ENCODE peak calls at places on chromosomes 4 and X, in seven cellular contexts. One of them, this sample, is unnamed. For H3K4me1, the result is how much of the 10 kb centered on the place peaks cover.

GRCh38 chr4:86961103-86961502 is 26.3 kb downstream of the AFF1 start:
- DNase-seq in ovary: no peak
- DNase-seq in sigmoid colon: no peak
- DNase-seq in suprapubic skin: no peak
- DNase-seq in stomach: no peak
- DNase-seq in A549: no peak
- DNase-seq in transverse colon: no peak
- DNase-seq in this sample: no peak

GRCh38 chr4:176258135-176258534 is 10.9 kb downstream of the ASB5 start:
- DNase-seq in stomach: no peak
- DNase-seq in sigmoid colon: no peak
- DNase-seq in ovary: no peak
- DNase-seq in suprapubic skin: no peak
- DNase-seq in A549: no peak
- DNase-seq in transverse colon: no peak
- DNase-seq in this sample: no peak

GRCh38 chrX:68490644-68491043 is 8.2 kb upstream of the YIPF6 start:
- DNase-seq in stomach: no peak
- DNase-seq in ovary: no peak
- DNase-seq in suprapubic skin: no peak
- DNase-seq in A549: peak
- DNase-seq in sigmoid colon: no peak
- DNase-seq in transverse colon: no peak
- DNase-seq in this sample: no peak

GRCh38 chrX:142884853-142885252 is 140.9 kb upstream of the SPANXN4 start:
- DNase-seq in A549: no peak
- DNase-seq in stomach: no peak
- DNase-seq in transverse colon: peak
- DNase-seq in sigmoid colon: no peak
- DNase-seq in suprapubic skin: no peak
- DNase-seq in ovary: no peak
- DNase-seq in this sample: no peak

GRCh38 chr4:22502895-22503814 is 12.7 kb downstream of the ADGRA3 start:
- DNase-seq in stomach: no peak
- DNase-seq in transverse colon: no peak
- DNase-seq in suprapubic skin: no peak
- DNase-seq in A549: no peak
- DNase-seq in ovary: no peak
- DNase-seq in sigmoid colon: no peak
- DNase-seq in this sample: no peak

GRCh38 chrX:53071604-53072417 is 10.4 kb upstream of the TSPYL2 start:
- DNase-seq in sigmoid colon: peak
- DNase-seq in ovary: peak
- DNase-seq in suprapubic skin: peak
- DNase-seq in A549: peak
- DNase-seq in stomach: peak
- DNase-seq in transverse colon: peak
- DNase-seq in this sample: peak

GRCh38 chr4:77047037-77047436 is 28.8 kb downstream of the CCNI start:
- DNase-seq in A549: peak
- DNase-seq in stomach: no peak
- DNase-seq in transverse colon: no peak
- DNase-seq in sigmoid colon: no peak
- DNase-seq in suprapubic skin: no peak
- DNase-seq in ovary: no peak
- DNase-seq in this sample: no peak

GRCh38 chrX:81294101-81294500 is 92.2 kb downstream of the SH3BGRL start:
- DNase-seq in suprapubic skin: no peak
- DNase-seq in ovary: no peak
- DNase-seq in sigmoid colon: no peak
- DNase-seq in transverse colon: no peak
- DNase-seq in stomach: no peak
- DNase-seq in A549: no peak
- DNase-seq in this sample: no peak

GRCh38 chr4:153466637-153467153 is 535 bp downstream of the TMEM131L start:
- DNase-seq in ovary: no peak
- DNase-seq in sigmoid colon: no peak
- DNase-seq in stomach: no peak
- DNase-seq in A549: peak
- DNase-seq in transverse colon: no peak
- DNase-seq in suprapubic skin: no peak
- DNase-seq in this sample: no peak

GRCh38 chr4:153464068-153464467 is 2.1 kb upstream of the TMEM131L start:
- DNase-seq in sigmoid colon: no peak
- DNase-seq in A549: no peak
- DNase-seq in transverse colon: no peak
- DNase-seq in suprapubic skin: no peak
- DNase-seq in stomach: no peak
- DNase-seq in ovary: no peak
- DNase-seq in this sample: no peak

GRCh38 chr4:153465922-153466636 is at the start of gene TMEM131L:
- DNase-seq in sigmoid colon: peak
- DNase-seq in A549: peak
- DNase-seq in suprapubic skin: peak
- DNase-seq in stomach: peak
- DNase-seq in ovary: peak
- DNase-seq in transverse colon: peak
- DNase-seq in this sample: peak

GRCh38 chr4:153465583-153465921 is 608 bp upstream of the TMEM131L start:
- DNase-seq in ovary: peak
- DNase-seq in suprapubic skin: peak
- DNase-seq in stomach: peak
- DNase-seq in sigmoid colon: peak
- DNase-seq in A549: peak
- DNase-seq in transverse colon: peak
- DNase-seq in this sample: peak

GRCh38 chr4:153465145-153465544 is 1.0 kb upstream of the TMEM131L start:
- DNase-seq in A549: no peak
- DNase-seq in suprapubic skin: no peak
- DNase-seq in stomach: no peak
- DNase-seq in sigmoid colon: no peak
- DNase-seq in ovary: no peak
- DNase-seq in transverse colon: no peak
- DNase-seq in this sample: no peak
- H3K4me3 ChIP-seq in A549: peak
- H3K4me3 ChIP-seq in suprapubic skin: peak
- H3K4me3 ChIP-seq in stomach: peak
- H3K4me3 ChIP-seq in sigmoid colon: peak
- H3K4me3 ChIP-seq in ovary: peak
- H3K4me3 ChIP-seq in transverse colon: no peak
- H3K4me3 ChIP-seq in this sample: peak

DNA sequence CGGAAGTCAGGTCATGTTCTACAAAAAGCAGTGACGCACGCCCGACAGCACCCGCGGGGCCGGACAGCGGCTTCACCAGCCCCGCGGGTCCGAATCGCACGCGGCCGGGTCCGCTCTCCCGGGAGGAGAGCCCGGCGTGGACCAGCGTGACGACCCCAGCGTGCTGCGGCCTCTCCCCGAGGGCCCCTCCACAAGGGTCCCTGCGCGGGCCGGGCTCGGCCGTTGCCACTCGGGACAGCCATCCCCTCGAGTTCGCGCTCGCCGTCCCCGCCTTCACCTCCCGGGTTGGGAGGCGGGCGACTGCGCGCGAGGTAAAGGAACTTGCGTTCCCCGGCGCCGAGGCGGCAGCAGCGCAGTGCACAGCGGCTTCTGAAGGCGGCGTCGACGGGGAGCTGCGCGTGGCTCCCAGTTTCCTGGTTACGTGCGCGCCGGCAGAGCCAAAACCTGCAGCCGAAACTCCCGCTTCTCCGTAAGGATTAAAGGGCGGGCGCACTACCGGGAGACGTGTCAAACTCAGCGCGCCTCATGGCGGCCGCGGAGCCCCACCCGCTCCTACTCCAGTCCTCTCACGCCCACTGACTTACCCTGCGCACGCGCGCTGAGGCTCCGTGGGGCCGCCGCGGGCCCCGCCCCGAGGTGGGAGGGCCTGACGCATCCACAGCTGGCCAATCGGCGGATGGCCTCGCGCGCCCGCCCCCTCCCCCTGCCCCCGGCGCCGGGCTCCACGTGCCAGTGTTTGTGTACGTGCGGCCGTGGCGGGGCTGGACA is 416 bp upstream of the LRP2BP start:
- DNase-seq in transverse colon: peak
- DNase-seq in sigmoid colon: peak
- DNase-seq in suprapubic skin: peak
- DNase-seq in A549: peak
- DNase-seq in stomach: peak
- DNase-seq in ovary: peak
- DNase-seq in this sample: peak
- TF ChIP-seq EP300 in transverse colon: no peak
- TF ChIP-seq EP300 in sigmoid colon: peak
- TF ChIP-seq EP300 in suprapubic skin: no peak
- TF ChIP-seq EP300 in A549: no peak
- TF ChIP-seq EP300 in stomach: peak
- TF ChIP-seq EP300 in ovary: peak
- TF ChIP-seq EP300 in this sample: no peak

GRCh38 chrX:154729439-154729838 is 21.4 kb downstream of the GAB3 start:
- DNase-seq in A549: no peak
- DNase-seq in ovary: no peak
- DNase-seq in transverse colon: no peak
- DNase-seq in suprapubic skin: no peak
- DNase-seq in sigmoid colon: no peak
- DNase-seq in stomach: no peak
- DNase-seq in this sample: no peak
- H3K4me1 ChIP-seq in A549: under half
- H3K4me1 ChIP-seq in ovary: under half
- H3K4me1 ChIP-seq in transverse colon: under half
- H3K4me1 ChIP-seq in suprapubic skin: under half
- H3K4me1 ChIP-seq in sigmoid colon: half or more
- H3K4me1 ChIP-seq in stomach: half or more
- H3K4me1 ChIP-seq in this sample: half or more

DNA sequence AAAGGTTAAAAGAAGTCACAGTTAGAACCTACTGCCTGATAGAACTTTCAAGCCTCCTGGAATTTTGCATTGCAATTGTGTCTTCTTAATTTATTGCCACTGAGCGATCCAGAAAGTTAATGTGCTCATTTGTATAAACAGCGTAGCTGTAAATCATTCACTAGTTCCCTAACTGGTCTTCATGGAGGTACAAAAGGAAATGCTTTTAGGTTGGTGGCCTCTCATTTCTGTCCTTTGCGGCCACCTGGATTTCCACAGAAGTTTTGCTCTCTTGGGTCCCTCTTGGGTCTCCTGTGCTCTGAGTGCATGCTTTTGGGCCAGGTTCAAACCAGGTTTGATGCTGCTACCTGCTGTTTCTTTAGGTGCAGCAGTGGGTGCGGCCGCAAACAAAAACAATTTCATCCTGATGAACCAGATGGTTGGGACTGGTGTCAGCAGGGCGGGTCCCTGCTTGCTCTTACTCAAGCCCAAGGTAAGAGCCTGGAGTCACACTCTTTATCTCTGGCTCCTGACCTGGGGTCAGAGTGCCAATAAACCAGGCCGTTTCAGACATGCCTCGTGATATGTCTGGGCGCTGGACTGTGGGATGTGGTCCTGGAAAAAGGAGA is 270.0 kb downstream of the PTTG2 start:
- DNase-seq in suprapubic skin: no peak
- DNase-seq in A549: no peak
- DNase-seq in stomach: peak
- DNase-seq in transverse colon: peak
- DNase-seq in ovary: no peak
- DNase-seq in sigmoid colon: no peak
- DNase-seq in this sample: no peak
- H3K4me3 ChIP-seq in suprapubic skin: no peak
- H3K4me3 ChIP-seq in A549: no peak
- H3K4me3 ChIP-seq in stomach: no peak
- H3K4me3 ChIP-seq in transverse colon: no peak
- H3K4me3 ChIP-seq in ovary: no peak
- H3K4me3 ChIP-seq in sigmoid colon: no peak
- H3K4me3 ChIP-seq in this sample: no peak

DNA sequence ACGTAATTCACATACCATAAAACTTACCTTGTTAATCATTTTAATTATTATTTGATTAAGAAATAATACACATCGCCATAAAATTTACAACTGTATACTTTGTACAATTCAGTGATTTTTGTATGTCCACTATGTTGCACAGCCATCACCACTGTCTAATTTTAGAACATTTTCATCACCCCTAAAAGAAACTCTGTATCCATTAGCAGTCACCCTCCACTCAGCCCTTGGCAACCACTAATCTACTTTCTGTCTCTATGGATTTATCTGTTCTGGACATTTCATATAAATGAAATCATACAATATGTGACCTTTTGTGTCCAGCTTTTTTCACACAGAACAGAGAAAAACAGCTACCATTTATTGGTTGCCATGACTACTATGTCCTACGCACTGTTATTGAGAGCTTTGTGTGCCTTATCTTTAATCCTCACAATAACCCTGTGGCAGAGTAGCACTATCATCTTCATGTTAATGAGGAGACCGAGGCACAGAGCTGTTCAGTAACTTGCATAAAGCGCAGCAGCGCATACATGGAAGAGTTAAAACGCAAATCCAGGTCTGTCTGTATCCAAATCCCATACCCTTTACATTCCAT is 64.6 kb upstream of the PAGE1 start:
- DNase-seq in A549: no peak
- DNase-seq in ovary: no peak
- DNase-seq in sigmoid colon: no peak
- DNase-seq in suprapubic skin: no peak
- DNase-seq in stomach: no peak
- DNase-seq in transverse colon: no peak
- DNase-seq in this sample: no peak
- TF ChIP-seq EP300 in A549: no peak
- TF ChIP-seq EP300 in ovary: no peak
- TF ChIP-seq EP300 in sigmoid colon: no peak
- TF ChIP-seq EP300 in suprapubic skin: no peak
- TF ChIP-seq EP300 in stomach: no peak
- TF ChIP-seq EP300 in transverse colon: no peak
- TF ChIP-seq EP300 in this sample: no peak

DNA sequence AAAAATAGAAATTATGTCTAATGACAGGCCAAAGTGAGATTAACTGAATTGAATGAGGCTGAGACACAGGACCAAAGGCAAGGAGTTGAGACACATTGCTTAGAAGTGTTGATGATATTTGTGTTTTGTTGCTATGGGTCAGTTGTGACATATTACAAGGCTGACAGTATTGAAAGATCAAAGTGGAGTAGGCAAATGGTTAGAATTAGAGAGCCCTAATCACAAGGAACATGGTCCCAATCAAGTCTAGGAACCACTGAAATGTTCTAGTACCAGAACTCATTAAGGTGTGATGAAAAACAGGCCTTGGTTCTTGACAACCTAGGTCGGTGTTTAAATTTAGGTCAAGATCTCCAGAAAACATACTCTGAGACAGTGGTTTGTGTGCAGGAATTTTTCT is 896.3 kb upstream of the HS3ST1 start:
- DNase-seq in ovary: no peak
- DNase-seq in transverse colon: no peak
- DNase-seq in sigmoid colon: no peak
- DNase-seq in A549: no peak
- DNase-seq in suprapubic skin: no peak
- DNase-seq in stomach: no peak
- DNase-seq in this sample: no peak
- H3K4me1 ChIP-seq in ovary: under half
- H3K4me1 ChIP-seq in transverse colon: under half
- H3K4me1 ChIP-seq in sigmoid colon: under half
- H3K4me1 ChIP-seq in A549: under half
- H3K4me1 ChIP-seq in suprapubic skin: under half
- H3K4me1 ChIP-seq in stomach: under half
- H3K4me1 ChIP-seq in this sample: under half